ENCODE peak calls at places on chromosome 1, in six cellular contexts. Y, O, T, D, S and P are unnamed samples.

GRCh38 chr1:109279615-109280278 is 3.2 kb downstream of the PSRC1 start:
- DNase-seq in Y (no peak), O (no peak), T (no peak), S (no peak), D (no peak), P (no peak)

GRCh38 chr1:98133151-98133550 is 212.3 kb upstream of the DPYD start:
- DNase-seq in S (no peak), D (no peak), Y (no peak), O (no peak), T (no peak), P (no peak)

GRCh38 chr1:202076050-202076511 is 46.6 kb upstream of the GPR37L1 start:
- DNase-seq in D (no peak), Y (no peak), S (peak), O (no peak), T (no peak), P (no peak)

GRCh38 chr1:69494171-69494570 is 73.6 kb upstream of the LRRC7 start:
- DNase-seq in T (no peak), S (no peak), D (no peak), O (no peak), Y (no peak), P (no peak)

GRCh38 chr1:31694069-31694909 is 9.5 kb downstream of the COL16A1 start:
- DNase-seq in O (no peak), S (no peak), Y (no peak), T (no peak), D (no peak), P (no peak)

GRCh38 chr1:177355575-177355974 is 184.8 kb downstream of the BRINP2 start:
- DNase-seq in T (no peak), Y (no peak), D (peak), S (peak), O (no peak), P (peak)

GRCh38 chr1:50985094-50985493 is 15.0 kb downstream of the CDKN2C start:
- DNase-seq in D (peak), T (no peak), Y (no peak), S (no peak), O (no peak), P (no peak)

GRCh38 chr1:210758261-210758660 is 375.7 kb downstream of the KCNH1 start:
- DNase-seq in O (no peak), Y (no peak), S (no peak), D (no peak), T (no peak), P (no peak)